ENCODE peak calls at places on chromosomes 1 and 21, in six cellular contexts. C, F, J, L, A and Z are unnamed samples.

GRCh38 chr1:76336951-76337371 is 262.4 kb downstream of the ST6GALNAC3 start:
- DNase-seq in F (peak), A (peak), J (peak), L (peak), C (no peak), Z (peak)

GRCh38 chr1:116794804-116795481 is 40.7 kb downstream of the CD2 start:
- DNase-seq in C (no peak), A (no peak), L (no peak), J (no peak), F (peak), Z (no peak)

GRCh38 chr1:4963251-4963650 is 308.8 kb downstream of the AJAP1 start:
- DNase-seq in F (peak), A (no peak), C (no peak), J (no peak), L (peak), Z (peak)

GRCh38 chr1:218377143-218377660 is 32.1 kb downstream of the TGFB2 start:
- DNase-seq in L (peak), F (no peak), C (no peak), J (no peak), A (no peak), Z (peak)

GRCh38 chr1:81549588-81550127 is 251.1 kb upstream of the ADGRL2 start:
- DNase-seq in J (no peak), F (no peak), L (peak), C (no peak), A (peak), Z (peak)

GRCh38 chr1:171754971-171755370 is 13.1 kb upstream of the VAMP4 start:
- DNase-seq in C (no peak), J (no peak), A (no peak), F (no peak), L (no peak), Z (no peak)

GRCh38 chr1:107358611-107359342 is 217.9 kb downstream of the NTNG1 start:
- DNase-seq in L (no peak), J (no peak), C (no peak), F (no peak), A (no peak), Z (no peak)

GRCh38 chr1:68051475-68051874 is 1.0 kb upstream of the DIRAS3 start:
- DNase-seq in F (peak), A (peak), J (peak), L (peak), C (no peak), Z (peak)

GRCh38 chr1:98086796-98087195 is 166.0 kb upstream of the DPYD start:
- DNase-seq in F (no peak), J (no peak), L (peak), C (no peak), A (peak), Z (peak)

GRCh38 chr1:22273686-22274681 is 131.1 kb upstream of the WNT4 start:
- DNase-seq in L (no peak), J (no peak), C (no peak), A (no peak), F (no peak), Z (no peak)

GRCh38 chr21:37225440-37225839 is 41.7 kb downstream of the VPS26C start:
- DNase-seq in L (no peak), A (no peak), F (no peak), C (peak), J (no peak), Z (no peak)

GRCh38 chr1:170407601-170408000 is 124.4 kb upstream of the GORAB start:
- DNase-seq in C (no peak), L (no peak), J (no peak), F (no peak), A (no peak), Z (no peak)

GRCh38 chr1:200916152-200916551 is 21.5 kb downstream of the INAVA start:
- DNase-seq in L (no peak), C (no peak), F (no peak), J (no peak), A (peak), Z (no peak)

GRCh38 chr1:20165522-20165951 is 20.4 kb upstream of the UBXN10 start:
- DNase-seq in F (no peak), A (peak), L (no peak), J (no peak), C (no peak), Z (no peak)

GRCh38 chr1:187696092-187696491 is 867.3 kb downstream of the PLA2G4A start:
- DNase-seq in F (no peak), J (no peak), L (no peak), C (no peak), A (no peak), Z (peak)

GRCh38 chr1:202243006-202243405 is 49.4 kb downstream of the LGR6 start:
- DNase-seq in L (no peak), J (no peak), C (no peak), A (no peak), F (no peak), Z (no peak)

GRCh38 chr1:10646347-10646861 is 150.0 kb downstream of the CASZ1 start:
- DNase-seq in F (peak), J (no peak), C (no peak), A (peak), L (peak), Z (peak)

GRCh38 chr1:180594723-180595122 is 36.0 kb downstream of the OVAAL start:
- DNase-seq in J (no peak), C (no peak), A (no peak), F (no peak), L (peak), Z (peak)

GRCh38 chr21:25107708-25108107 is 499.6 kb downstream of the MRPL39 start:
- DNase-seq in F (no peak), A (no peak), J (no peak), C (peak), L (peak), Z (peak)

GRCh38 chr1:60281360-60281932 is 207.9 kb upstream of the C1orf87 start:
- DNase-seq in C (no peak), F (peak), J (peak), L (peak), A (peak), Z (peak)

GRCh38 chr1:1236176-1236763 is 4.2 kb downstream of the B3GALT6 start:
- DNase-seq in L (no peak), J (no peak), A (no peak), C (no peak), F (no peak), Z (no peak)

GRCh38 chr1:212655668-212656440 is 43.8 kb downstream of the BATF3 start:
- DNase-seq in F (no peak), L (peak), J (no peak), C (no peak), A (no peak), Z (peak)

GRCh38 chr1:9363061-9363471 is 70.4 kb downstream of the SPSB1 start:
- DNase-seq in F (no peak), L (no peak), C (no peak), J (no peak), A (no peak), Z (no peak)

GRCh38 chr1:150066838-150067183 is 765 bp upstream of the VPS45 start:
- DNase-seq in A (peak), F (no peak), L (peak), J (no peak), C (peak), Z (no peak)

GRCh38 chr1:54885863-54886723 is 902 bp downstream of the DHCR24 start:
- DNase-seq in L (no peak), F (peak), A (peak), C (no peak), J (no peak), Z (peak)

GRCh38 chr1:93575586-93576271 is 105.9 kb downstream of the BCAR3 start:
- DNase-seq in F (no peak), A (no peak), J (no peak), C (no peak), L (no peak), Z (no peak)

GRCh38 chr1:20069932-20070331 is at the start of gene PLA2G5:
- DNase-seq in C (no peak), F (peak), L (peak), J (no peak), A (no peak), Z (peak)

GRCh38 chr1:112637257-112638108 is 17.9 kb downstream of the CAPZA1 start:
- DNase-seq in J (no peak), F (no peak), C (no peak), L (peak), A (no peak), Z (peak)

GRCh38 chr1:160639652-160640051 is 7.2 kb downstream of the SLAMF1 start:
- DNase-seq in C (no peak), L (no peak), J (no peak), A (no peak), F (no peak), Z (no peak)

GRCh38 chr1:182143825-182144661 is 82.5 kb upstream of the ZNF648 start:
- DNase-seq in J (peak), C (peak), A (no peak), L (peak), F (peak), Z (peak)

GRCh38 chr1:46749403-46749802 is 30.5 kb upstream of the EFCAB14 start:
- DNase-seq in A (no peak), F (no peak), L (no peak), J (no peak), C (no peak), Z (peak)

GRCh38 chr1:172024516-172024915 is 183.2 kb downstream of the DNM3 start:
- DNase-seq in A (no peak), J (no peak), C (no peak), L (no peak), F (no peak), Z (no peak)

GRCh38 chr21:29647353-29647781 is 292.4 kb downstream of the GRIK1 start:
- DNase-seq in A (no peak), F (no peak), J (no peak), C (no peak), L (no peak), Z (no peak)

GRCh38 chr1:225691377-225691776 is 38.5 kb upstream of the ENAH start:
- DNase-seq in L (peak), J (no peak), C (no peak), F (no peak), A (no peak), Z (peak)

GRCh38 chr1:215557504-215557903 is 9.6 kb upstream of the KCTD3 start:
- DNase-seq in F (no peak), A (no peak), L (no peak), J (no peak), C (no peak), Z (no peak)

GRCh38 chr21:44005071-44005470 is 7.0 kb upstream of the TRAPPC10 start:
- DNase-seq in F (no peak), A (no peak), C (no peak), L (no peak), J (no peak), Z (no peak)

GRCh38 chr1:212687811-212688210 is 11.8 kb downstream of the BATF3 start:
- DNase-seq in F (no peak), L (no peak), A (no peak), J (no peak), C (no peak), Z (no peak)

GRCh38 chr1:231872461-231872910 is 245.9 kb downstream of the DISC1 start:
- DNase-seq in L (peak), J (no peak), F (no peak), C (no peak), A (no peak), Z (no peak)

GRCh38 chr1:150807257-150807637 is 813 bp downstream of the CTSK start:
- DNase-seq in C (peak), F (no peak), L (peak), J (no peak), A (no peak), Z (no peak)